ENCODE peak calls at places on chromosomes 16 and 17, in four cellular contexts. H is mesenchymal stem cell, B is H1, F is H9. E is an unnamed sample.

GRCh38 chr17:67157732-67158639 is 87.0 kb downstream of the HELZ start:
- DNase-seq in H (peak; percentile 44), B (no peak), F (no peak), E (no peak)

GRCh38 chr17:69822314-69822875 is 252.6 kb upstream of the KCNJ16 start:
- DNase-seq in H (no peak), B (no peak), F (no peak), E (no peak)

GRCh38 chr17:65583921-65584603 is 22.6 kb upstream of the AXIN2 start:
- DNase-seq in H (no peak), B (no peak), F (no peak), E (no peak)

GRCh38 chr17:74737299-74738050 is 419 bp downstream of the RAB37 start:
- DNase-seq in H (peak; percentile 57), B (no peak), F (peak; percentile 93), E (no peak)

GRCh38 chr16:4826980-4827379 is 20.1 kb downstream of the GLYR1 start:
- DNase-seq in H (no peak), B (no peak), F (no peak), E (no peak)

GRCh38 chr16:83619381-83620150 is 188.2 kb upstream of the HSBP1 start:
- DNase-seq in H (no peak), B (no peak), F (peak; percentile 16), E (no peak)

GRCh38 chr17:7572588-7573323 is 6.7 kb upstream of the CD68 start:
- DNase-seq in H (peak; percentile 100), B (peak; percentile 100), F (peak; percentile 100), E (peak; percentile 100)

GRCh38 chr17:67441052-67441738 is 64.1 kb downstream of the PITPNC1 start:
- DNase-seq in H (peak; percentile 98), B (no peak), F (no peak), E (peak; percentile 23)

GRCh38 chr16:7805997-7806396 is 473.4 kb downstream of the RBFOX1 start:
- DNase-seq in H (no peak), B (no peak), F (no peak), E (no peak)

GRCh38 chr16:9311303-9311954 is 220.0 kb downstream of the HAPSTR1 start:
- DNase-seq in H (no peak), B (peak; percentile 39), F (peak; percentile 78), E (no peak)

GRCh38 chr16:81616321-81617020 is 162.6 kb upstream of the PLCG2 start:
- DNase-seq in H (peak; percentile 93), B (no peak), F (peak; percentile 49), E (peak; percentile 36)

GRCh38 chr16:24516900-24517669 is 22.3 kb upstream of the RBBP6 start:
- DNase-seq in H (peak; percentile 85), B (peak; percentile 43), F (peak; percentile 84), E (peak; percentile 82)

GRCh38 chr17:28916302-28916934 is 13.5 kb upstream of the DHRS13 start:
- DNase-seq in H (peak; percentile 54), B (no peak), F (no peak), E (peak; percentile 74)

GRCh38 chr16:51756447-51757123 is 605.5 kb upstream of the SALL1 start:
- DNase-seq in H (no peak), B (no peak), F (no peak), E (no peak)

GRCh38 chr16:80260906-80261311 is 279.9 kb upstream of the DYNLRB2 start:
- DNase-seq in H (no peak), B (no peak), F (no peak), E (no peak)

GRCh38 chr17:45705123-45706009 is 78.8 kb upstream of the CRHR1 start:
- DNase-seq in H (no peak), B (no peak), F (no peak), E (peak; percentile 47)

GRCh38 chr16:57091990-57092785 is at the start of gene CPNE2:
- DNase-seq in H (peak; percentile 70), B (no peak), F (peak; percentile 45), E (peak; percentile 48)

GRCh38 chr16:74716355-74716754 is 15.7 kb upstream of the MLKL start:
- DNase-seq in H (no peak), B (no peak), F (no peak), E (no peak)

GRCh38 chr16:79110953-79111352 is 489.6 kb downstream of the MAF start:
- DNase-seq in H (no peak), B (no peak), F (no peak), E (no peak)

GRCh38 chr17:32609085-32609484 is 122.3 kb downstream of the CDK5R1 start:
- DNase-seq in H (no peak), B (no peak), F (no peak), E (no peak)

GRCh38 chr17:19702231-19702641 is 14.1 kb downstream of the SLC47A2 start:
- DNase-seq in H (no peak), B (no peak), F (peak; percentile 14), E (no peak)

GRCh38 chr16:17381784-17382183 is 89.0 kb downstream of the XYLT1 start:
- DNase-seq in H (no peak), B (no peak), F (no peak), E (no peak)

GRCh38 chr16:86505185-86505898 is 5.0 kb upstream of the FOXF1 start:
- DNase-seq in H (peak; percentile 58), B (no peak), F (peak; percentile 52), E (peak; percentile 14)

GRCh38 chr16:17370233-17371013 is 100.3 kb downstream of the XYLT1 start:
- DNase-seq in H (no peak), B (no peak), F (no peak), E (no peak)

GRCh38 chr16:69399361-69399760 is 13.6 kb upstream of the TERF2 start:
- DNase-seq in H (peak; percentile 35), B (no peak), F (no peak), E (no peak)

GRCh38 chr17:49986396-49987289 is 8.4 kb downstream of the DLX3 start:
- DNase-seq in H (no peak), B (no peak), F (peak; percentile 23), E (no peak)

GRCh38 chr17:40168262-40168832 is 8.9 kb upstream of the RAPGEFL1 start:
- DNase-seq in H (peak; percentile 70), B (no peak), F (peak; percentile 57), E (peak; percentile 60)

GRCh38 chr17:33980193-33980592 is 274.9 kb upstream of the CCL2 start:
- DNase-seq in H (no peak), B (no peak), F (no peak), E (no peak)

GRCh38 chr16:10080031-10080772 is 102.0 kb downstream of the GRIN2A start:
- DNase-seq in H (peak; percentile 68), B (no peak), F (no peak), E (peak; percentile 60)

GRCh38 chr17:66372182-66372581 is 69.8 kb downstream of the PRKCA start:
- DNase-seq in H (no peak), B (no peak), F (no peak), E (no peak)

GRCh38 chr16:83733301-83733700 is 74.5 kb upstream of the HSBP1 start:
- DNase-seq in H (no peak), B (no peak), F (no peak), E (no peak)

GRCh38 chr16:11075163-11075562 is 130.8 kb downstream of the CLEC16A start:
- DNase-seq in H (no peak), B (no peak), F (no peak), E (no peak)

GRCh38 chr16:54897930-54898329 is 32.7 kb upstream of the IRX5 start:
- DNase-seq in H (no peak), B (no peak), F (no peak), E (no peak)

DNA sequence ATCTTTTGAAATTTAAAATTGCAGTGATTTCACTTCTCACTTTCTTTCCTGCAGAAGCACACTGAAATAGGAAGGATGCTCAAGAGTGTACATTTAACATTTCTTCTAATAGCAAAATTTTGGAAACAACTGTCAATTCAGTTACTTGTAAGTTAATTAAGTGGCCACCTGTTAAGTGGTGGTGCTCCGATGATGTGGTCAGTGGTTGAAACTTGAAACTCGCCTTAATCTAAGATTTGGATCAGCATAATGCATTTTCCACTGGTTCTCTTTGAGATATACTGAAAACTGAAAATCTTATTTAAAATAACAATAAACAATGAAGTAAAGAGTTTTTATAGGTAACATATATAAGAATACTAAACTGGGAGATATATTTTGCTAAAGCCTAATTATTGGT is 7.0 kb upstream of the MYH8 start:
- DNase-seq in H (no peak), B (no peak), F (no peak), E (no peak)
- H3K18ac ChIP-seq in H (no peak overlapping the region), B (no peak overlapping the region), F (no peak overlapping the region), E (no peak overlapping the region)

GRCh38 chr17:63475491-63476412 is 1.1 kb upstream of the ACE start:
- DNase-seq in H (no peak), B (no peak), F (no peak), E (no peak)
- H2BK12ac ChIP-seq in H (no peak overlapping the region), B (peak overlapping the region; percentile 98), F (no peak overlapping the region), E (no peak overlapping the region)

GRCh38 chr17:78324391-78325075 is 35.3 kb downstream of the SOCS3 start:
- DNase-seq in H (peak; percentile 98), B (no peak), F (peak; percentile 78), E (no peak)
- H2AK5ac ChIP-seq in H (no peak overlapping the region), B (no peak overlapping the region), F (no peak overlapping the region), E (no peak overlapping the region)

GRCh38 chr16:66481081-66481942 is 54.2 kb downstream of the BEAN1 start:
- DNase-seq in H (no peak), B (no peak), F (peak; percentile 23), E (no peak)

GRCh38 chr16:66480265-66481080 is 53.4 kb downstream of the BEAN1 start:
- DNase-seq in H (no peak), B (no peak), F (peak; percentile 28), E (peak; percentile 90)

GRCh38 chr16:66479661-66480264 is 52.7 kb downstream of the BEAN1 start:
- DNase-seq in H (no peak), B (no peak), F (peak; percentile 22), E (no peak)

GRCh38 chr16:66477028-66477515 is 50.0 kb downstream of the BEAN1 start:
- DNase-seq in H (no peak), B (no peak), F (no peak), E (no peak)

DNA sequence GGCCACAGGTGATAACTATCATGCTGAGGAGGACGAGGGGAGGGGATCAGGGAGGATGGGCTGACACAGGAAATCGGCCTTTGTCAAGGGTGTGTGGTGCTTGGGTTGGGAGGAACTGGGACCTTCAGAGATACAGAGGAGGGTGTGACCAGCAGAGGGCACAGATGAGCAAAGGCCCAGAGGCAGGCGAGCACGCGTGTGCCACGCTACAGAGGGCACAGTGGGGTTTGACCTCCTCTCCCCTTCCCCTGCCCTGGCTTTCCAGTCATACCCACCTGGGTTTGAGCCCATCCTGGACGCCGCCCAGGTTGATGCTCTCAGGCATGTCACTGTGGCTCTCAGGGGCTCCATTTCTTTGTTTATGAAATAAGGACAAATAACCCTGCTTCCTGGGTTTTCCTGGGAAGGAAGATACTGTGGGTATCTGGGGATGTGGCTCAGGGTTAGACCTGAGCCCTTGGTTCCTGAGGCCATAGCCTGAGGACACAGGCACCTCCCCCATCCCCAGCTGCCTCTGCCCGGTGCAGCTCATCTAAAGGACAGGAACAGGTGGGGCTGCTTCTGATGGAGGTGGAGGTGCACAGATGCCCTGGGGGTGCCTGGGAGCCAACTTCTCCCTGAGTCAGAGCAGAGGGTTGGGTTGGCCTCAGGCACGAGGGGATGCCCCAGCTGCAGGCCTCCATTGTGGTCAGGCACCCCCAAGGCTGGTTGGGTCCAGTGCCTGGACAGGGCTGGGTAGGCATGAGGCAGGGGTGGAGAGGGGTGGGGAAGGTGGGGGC is 51.8 kb downstream of the BEAN1 start:
- DNase-seq in H (peak; percentile 56), B (peak; percentile 59), F (peak; percentile 87), E (peak; percentile 95)
- H3K18ac ChIP-seq in H (peak overlapping the region; percentile 54), B (no peak overlapping the region), F (no peak overlapping the region), E (peak overlapping the region; percentile 72)

E was measured in trophoblast cell.